ENCODE peak calls at places on chromosome 21, in nine cellular contexts. S is suprapubic skin, R is cardiac muscle cell, A is left ventricle myocardium inferior, V is uterus, U is Peyer's patch, M is T-helper 17 cell, D is sigmoid colon, Q is ovary. J is an unnamed sample. For H3K9me3, the result is how much of the 10 kb centered on the place peaks cover.

GRCh38 chr21:33033961-33034413 is 8.3 kb downstream of the OLIG2 start:
- DNase-seq in S (no peak), R (no peak), A (no peak), V (no peak), U (no peak), M (no peak), D (no peak), Q (no peak), J (no peak)

GRCh38 chr21:36627242-36627641 is 71.7 kb upstream of the SIM2 start:
- DNase-seq in S (no peak), R (no peak), A (no peak), V (no peak), U (no peak), M (no peak), D (no peak), Q (no peak), J (no peak)

GRCh38 chr21:33703750-33704606 is 61.7 kb downstream of the ITSN1 start:
- DNase-seq in S (no peak), R (no peak), A (no peak), V (no peak), U (no peak), M (no peak), D (no peak), Q (no peak), J (no peak)

GRCh38 chr21:46229133-46229922 is 754 bp upstream of the LSS start:
- DNase-seq in S (no peak), R (no peak), A (no peak), V (peak), U (no peak), M (no peak), D (peak), Q (peak), J (peak)

GRCh38 chr21:18204931-18205330 is 39.7 kb upstream of the CHODL start:
- DNase-seq in S (no peak), R (peak), A (no peak), V (no peak), U (no peak), M (no peak), D (no peak), Q (no peak), J (no peak)

GRCh38 chr21:43211085-43212071 is 42.6 kb downstream of the CRYAA start:
- DNase-seq in S (peak), R (peak), A (peak), V (peak), U (peak), M (no peak), D (peak), Q (no peak), J (peak)

GRCh38 chr21:35438643-35439404 is 389.7 kb upstream of the RUNX1 start:
- DNase-seq in S (no peak), R (no peak), A (no peak), V (no peak), U (peak), M (no peak), D (no peak), Q (no peak), J (no peak)

GRCh38 chr21:36959020-36959835 is 7.2 kb downstream of the HLCS start:
- DNase-seq in S (no peak), R (no peak), A (no peak), V (no peak), U (no peak), M (no peak), D (no peak), Q (no peak), J (no peak)

GRCh38 chr21:26388731-26389231 is 184.3 kb downstream of the CYYR1 start:
- DNase-seq in S (no peak), R (no peak), A (no peak), V (no peak), U (no peak), M (no peak), D (no peak), Q (no peak), J (no peak)

GRCh38 chr21:31502537-31503143 is 156.9 kb upstream of the SOD1 start:
- DNase-seq in S (no peak), R (no peak), A (no peak), V (no peak), U (no peak), M (no peak), D (no peak), Q (no peak), J (no peak)

GRCh38 chr21:18529253-18529652 is 125.7 kb upstream of the TMPRSS15 start:
- DNase-seq in S (no peak), R (no peak), A (no peak), V (no peak), U (no peak), M (no peak), D (no peak), Q (no peak), J (no peak)

GRCh38 chr21:31786164-31786920 is 54.4 kb upstream of the SCAF4 start:
- DNase-seq in S (no peak), R (no peak), A (no peak), V (no peak), U (no peak), M (no peak), D (no peak), Q (no peak), J (no peak)

GRCh38 chr21:33028759-33029511 is 3.2 kb downstream of the OLIG2 start:
- DNase-seq in S (no peak), R (no peak), A (no peak), V (no peak), U (no peak), M (no peak), D (peak), Q (no peak), J (no peak)

GRCh38 chr21:29025328-29025713 is 853 bp downstream of the USP16 start:
- DNase-seq in S (no peak), R (peak), A (no peak), V (no peak), U (no peak), M (no peak), D (no peak), Q (no peak), J (no peak)

GRCh38 chr21:45461369-45461750 is 56.4 kb downstream of the COL18A1 start:
- DNase-seq in S (no peak), R (no peak), A (peak), V (no peak), U (no peak), M (no peak), D (peak), Q (no peak), J (peak)

GRCh38 chr21:19049567-19049966 is 646.0 kb upstream of the TMPRSS15 start:
- DNase-seq in S (no peak), R (no peak), A (no peak), V (no peak), U (no peak), M (no peak), D (no peak), Q (no peak), J (no peak)

GRCh38 chr21:35933466-35933865 is 126.9 kb downstream of the SETD4 start:
- DNase-seq in S (no peak), R (no peak), A (peak), V (peak), U (no peak), M (no peak), D (peak), Q (peak), J (peak)

GRCh38 chr21:26082549-26082948 is 88.0 kb downstream of the APP start:
- DNase-seq in S (no peak), R (no peak), A (no peak), V (no peak), U (no peak), M (no peak), D (no peak), Q (no peak), J (no peak)

GRCh38 chr21:36554411-36555157 is 74.7 kb upstream of the CLDN14 start:
- DNase-seq in S (no peak), R (no peak), A (no peak), V (no peak), U (no peak), M (no peak), D (no peak), Q (no peak), J (no peak)

GRCh38 chr21:35547946-35548774 is 499.1 kb upstream of the RUNX1 start:
- DNase-seq in S (no peak), R (no peak), A (no peak), V (no peak), U (no peak), M (no peak), D (no peak), Q (no peak), J (no peak)

GRCh38 chr21:31557956-31558838 is 101.3 kb upstream of the SOD1 start:
- DNase-seq in S (no peak), R (no peak), A (no peak), V (peak), U (no peak), M (peak), D (no peak), Q (no peak), J (no peak)

GRCh38 chr21:14690886-14691285 is 144.8 kb upstream of the SAMSN1 start:
- DNase-seq in S (no peak), R (no peak), A (no peak), V (no peak), U (no peak), M (no peak), D (no peak), Q (no peak), J (no peak)

GRCh38 chr21:35239811-35240219 is 190.7 kb upstream of the RUNX1 start:
- DNase-seq in S (no peak), R (no peak), A (peak), V (no peak), U (no peak), M (no peak), D (no peak), Q (no peak), J (peak)

GRCh38 chr21:15062566-15062965 is 2.2 kb downstream of the NRIP1 start:
- DNase-seq in S (no peak), R (no peak), A (no peak), V (no peak), U (no peak), M (no peak), D (no peak), Q (no peak), J (no peak)

GRCh38 chr21:35026617-35027557 is 22.2 kb downstream of the RUNX1 start:
- DNase-seq in S (peak), R (peak), A (peak), V (peak), U (peak), M (peak), D (peak), Q (no peak), J (peak)

GRCh38 chr21:31911138-31911907 is 38.5 kb downstream of the HUNK start:
- DNase-seq in S (no peak), R (no peak), A (no peak), V (no peak), U (no peak), M (no peak), D (no peak), Q (no peak), J (no peak)

GRCh38 chr21:18430341-18430740 is 26.8 kb upstream of the TMPRSS15 start:
- DNase-seq in S (no peak), R (no peak), A (no peak), V (no peak), U (no peak), M (no peak), D (no peak), Q (no peak), J (no peak)

GRCh38 chr21:29718081-29718815 is 221.5 kb downstream of the GRIK1 start:
- DNase-seq in S (no peak), R (no peak), A (no peak), V (no peak), U (no peak), M (no peak), D (no peak), Q (no peak), J (no peak)

GRCh38 chr21:10430007-10430406 is 91.4 kb upstream of the TPTE start:
- DNase-seq in S (no peak), R (no peak), A (no peak), V (no peak), U (no peak), M (no peak), D (no peak), Q (no peak), J (no peak)

DNA sequence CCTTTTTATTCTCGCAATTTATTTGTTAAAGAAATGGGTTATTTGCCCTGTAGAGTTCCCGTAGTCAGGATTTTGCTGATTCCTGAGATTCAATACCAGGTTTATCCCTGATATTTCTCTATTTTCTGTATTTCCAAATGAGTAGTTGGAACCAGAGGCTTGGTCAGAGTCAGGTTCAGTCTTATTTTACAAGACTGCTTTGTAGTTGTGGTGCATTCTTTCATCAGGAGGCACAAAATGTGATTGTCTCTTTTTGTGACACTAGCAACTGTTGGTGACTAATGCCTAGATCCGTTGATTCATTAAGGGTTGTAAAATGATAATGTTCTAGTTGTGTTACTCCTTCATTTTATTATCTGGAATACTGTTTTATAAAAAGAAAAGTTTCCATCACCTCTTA is 95.5 kb upstream of the TPTE start:
- DNase-seq in S (no peak), R (no peak), A (no peak), V (no peak), U (no peak), M (no peak), D (no peak), Q (no peak), J (no peak)
- H3K9me3 ChIP-seq in S (under half), R (under half), A (under half), V (under half), U (under half), M (under half), D (under half), Q (under half), J (under half)

DNA sequence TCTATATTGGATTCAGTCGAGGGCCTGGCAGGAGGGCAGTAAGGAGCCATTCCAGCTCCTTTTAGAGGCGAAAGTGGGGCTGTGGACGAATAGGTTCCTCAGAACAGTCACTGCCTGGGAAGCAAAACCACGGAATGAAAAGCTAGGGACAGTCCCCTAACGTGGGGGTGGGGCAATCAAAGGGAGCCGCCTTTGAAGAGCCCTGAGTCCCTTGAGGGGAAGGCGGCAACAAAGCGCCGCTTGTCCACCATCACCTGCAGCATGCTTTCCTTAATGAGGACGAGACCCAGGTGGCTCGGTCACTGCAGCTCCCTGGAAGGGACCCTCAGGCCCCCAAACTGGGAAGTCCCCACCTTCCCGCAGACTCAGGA is 184.7 kb downstream of the ETS2 start:
- DNase-seq in S (no peak), R (no peak), A (no peak), V (no peak), U (no peak), M (no peak), D (peak), Q (no peak), J (no peak)
- H3K9me3 ChIP-seq in S (under half), R (under half), A (under half), V (under half), U (under half), M (under half), D (under half), Q (under half), J (under half)

DNA sequence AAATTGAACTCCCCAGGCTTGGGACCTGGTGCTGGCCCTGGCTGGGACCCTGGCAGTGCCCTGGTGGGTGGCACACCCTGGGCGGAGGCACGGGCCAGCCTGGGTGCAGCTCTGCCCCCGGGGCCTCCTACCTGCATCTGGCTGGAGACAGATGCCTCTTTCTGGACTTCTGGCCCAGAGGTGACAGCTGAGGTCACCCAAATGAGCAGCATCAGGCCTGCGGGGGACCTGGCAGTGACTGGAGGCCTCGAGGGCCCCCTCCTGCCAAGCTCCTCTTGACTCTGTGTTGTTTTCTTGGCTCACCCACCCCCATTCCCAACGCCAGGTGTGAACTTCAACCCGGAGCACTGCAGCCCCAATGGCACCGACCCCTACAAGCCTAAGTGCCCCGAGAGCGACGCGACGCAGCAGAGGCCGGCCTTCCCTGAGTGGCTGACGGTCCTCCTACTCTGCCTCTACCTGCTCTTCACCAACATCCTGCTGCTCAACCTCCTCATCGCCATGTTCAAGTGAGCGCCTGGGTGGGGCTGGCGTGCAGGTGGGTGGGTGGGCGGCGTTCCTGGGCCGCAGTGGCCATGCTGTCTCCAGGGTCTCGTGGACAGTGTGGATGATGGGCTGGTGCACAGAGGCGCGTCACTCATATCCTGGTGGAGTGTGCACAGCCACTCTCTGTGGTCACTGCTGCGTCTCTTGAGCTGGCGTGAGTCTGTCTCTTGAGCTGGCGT is 41.6 kb upstream of the LRRC3 start:
- DNase-seq in S (peak), R (no peak), A (no peak), V (no peak), U (peak), M (no peak), D (peak), Q (no peak), J (no peak)
- H3K9me3 ChIP-seq in S (under half), R (under half), A (under half), V (under half), U (under half), M (under half), D (under half), Q (under half), J (under half)

GRCh38 chr21:41916888-41917433 is 36.9 kb downstream of the C2CD2 start:
- DNase-seq in S (no peak), R (no peak), A (no peak), V (no peak), U (no peak), M (no peak), D (peak), Q (no peak), J (no peak)

GRCh38 chr21:41918561-41919358 is 35.1 kb downstream of the C2CD2 start:
- DNase-seq in S (no peak), R (no peak), A (no peak), V (no peak), U (no peak), M (no peak), D (peak), Q (no peak), J (no peak)

GRCh38 chr21:41919666-41920398 is 34.0 kb downstream of the C2CD2 start:
- DNase-seq in S (no peak), R (no peak), A (no peak), V (no peak), U (no peak), M (no peak), D (peak), Q (no peak), J (no peak)

GRCh38 chr21:41914965-41915364 is 35.8 kb upstream of the PRDM15 start:
- DNase-seq in S (no peak), R (no peak), A (no peak), V (no peak), U (no peak), M (no peak), D (no peak), Q (no peak), J (no peak)

DNA sequence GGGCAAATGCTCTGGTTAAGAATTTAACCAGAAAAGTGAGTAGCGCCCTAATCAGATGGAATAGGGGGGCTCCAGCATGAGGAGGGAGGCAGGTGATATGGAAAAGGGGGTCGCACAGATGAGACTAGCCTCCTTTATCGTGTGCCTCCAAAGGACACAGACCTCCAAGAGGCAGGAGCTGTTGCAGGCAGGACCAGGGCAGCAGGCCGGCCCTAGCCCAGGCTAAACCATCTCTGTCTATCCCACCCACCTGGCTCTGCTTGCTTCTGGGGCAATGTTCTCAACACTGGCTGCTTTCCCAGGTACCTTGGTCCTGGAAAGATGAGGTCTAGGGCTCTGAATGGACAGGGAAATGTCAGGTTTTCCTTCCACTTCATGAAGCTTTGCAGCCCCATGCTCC is 36.3 kb downstream of the C2CD2 start:
- DNase-seq in S (no peak), R (no peak), A (no peak), V (no peak), U (no peak), M (no peak), D (peak), Q (no peak), J (no peak)
- H3K9me3 ChIP-seq in S (under half), R (under half), A (under half), V (under half), U (under half), M (under half), D (under half), Q (under half), J (under half)

GRCh38 chr21:8992731-8993174 is 1528.6 kb upstream of the TPTE start:
- DNase-seq in S (peak), R (no peak), A (no peak), V (no peak), U (no peak), M (no peak), D (peak), Q (no peak), J (no peak)
- H3K9me3 ChIP-seq in S (under half), R (under half), A (under half), V (under half), U (under half), M (under half), D (under half), Q (under half), J (under half)

J was measured in psoas muscle.